ENCODE peak calls at places on chromosomes 5 and 9, in four cellular contexts. P is H1, T is H9, Q is IMR-90. S is an unnamed sample. For H3K4me1, the result is how much of the 10 kb centered on the place peaks cover.

GRCh38 chr5:14572384-14572783 is 9.2 kb upstream of the OTULINL start:
- DNase-seq in P (no peak), T (no peak), Q (no peak), S (no peak)

GRCh38 chr9:93620881-93621820 is 44.8 kb downstream of the PHF2 start:
- DNase-seq in P (no peak), T (no peak), Q (no peak), S (no peak)

GRCh38 chr5:175344331-175345200 is 99.4 kb downstream of the DRD1 start:
- DNase-seq in P (no peak), T (no peak), Q (peak), S (peak)

GRCh38 chr5:17743580-17744435 is 109.5 kb downstream of the TAF11L14 start:
- DNase-seq in P (no peak), T (no peak), Q (peak), S (peak)

GRCh38 chr5:95940758-95941682 is 20.6 kb downstream of the ELL2 start:
- DNase-seq in P (no peak), T (peak), Q (no peak), S (peak)

GRCh38 chr9:115986508-115986907 is 167.1 kb upstream of the PAPPA start:
- DNase-seq in P (no peak), T (no peak), Q (no peak), S (no peak)

GRCh38 chr5:179795863-179796833 is 2.4 kb downstream of the LTC4S start:
- DNase-seq in P (no peak), T (peak), Q (peak), S (peak)

GRCh38 chr5:78896128-78896527 is 89.0 kb downstream of the ARSB start:
- DNase-seq in P (no peak), T (no peak), Q (peak), S (no peak)

GRCh38 chr5:133890308-133890707 is 78.1 kb downstream of the C5orf15 start:
- DNase-seq in P (no peak), T (no peak), Q (no peak), S (no peak)

GRCh38 chr5:34648522-34649158 is 7.5 kb upstream of the RAI14 start:
- DNase-seq in P (no peak), T (no peak), Q (no peak), S (no peak)

GRCh38 chr9:99721898-99722297 is 99.8 kb upstream of the NR4A3 start:
- DNase-seq in P (no peak), T (no peak), Q (no peak), S (no peak)

GRCh38 chr5:133075572-133076536 is 24.0 kb downstream of the HSPA4 start:
- DNase-seq in P (no peak), T (no peak), Q (no peak), S (no peak)

GRCh38 chr5:16812911-16813310 is 123.2 kb downstream of the MYO10 start:
- DNase-seq in P (no peak), T (no peak), Q (peak), S (peak)

GRCh38 chr5:41182666-41183065 is 30.7 kb downstream of the C6 start:
- DNase-seq in P (no peak), T (no peak), Q (no peak), S (peak)

GRCh38 chr9:91117959-91118651 is 243.6 kb downstream of the AUH start:
- DNase-seq in P (peak), T (peak), Q (peak), S (peak)

GRCh38 chr5:160926428-160926827 is 74.4 kb upstream of the ATP10B start:
- DNase-seq in P (no peak), T (no peak), Q (no peak), S (no peak)

GRCh38 chr5:32984851-32985250 is 273.7 kb downstream of the NPR3 start:
- DNase-seq in P (no peak), T (no peak), Q (peak), S (no peak)

DNA sequence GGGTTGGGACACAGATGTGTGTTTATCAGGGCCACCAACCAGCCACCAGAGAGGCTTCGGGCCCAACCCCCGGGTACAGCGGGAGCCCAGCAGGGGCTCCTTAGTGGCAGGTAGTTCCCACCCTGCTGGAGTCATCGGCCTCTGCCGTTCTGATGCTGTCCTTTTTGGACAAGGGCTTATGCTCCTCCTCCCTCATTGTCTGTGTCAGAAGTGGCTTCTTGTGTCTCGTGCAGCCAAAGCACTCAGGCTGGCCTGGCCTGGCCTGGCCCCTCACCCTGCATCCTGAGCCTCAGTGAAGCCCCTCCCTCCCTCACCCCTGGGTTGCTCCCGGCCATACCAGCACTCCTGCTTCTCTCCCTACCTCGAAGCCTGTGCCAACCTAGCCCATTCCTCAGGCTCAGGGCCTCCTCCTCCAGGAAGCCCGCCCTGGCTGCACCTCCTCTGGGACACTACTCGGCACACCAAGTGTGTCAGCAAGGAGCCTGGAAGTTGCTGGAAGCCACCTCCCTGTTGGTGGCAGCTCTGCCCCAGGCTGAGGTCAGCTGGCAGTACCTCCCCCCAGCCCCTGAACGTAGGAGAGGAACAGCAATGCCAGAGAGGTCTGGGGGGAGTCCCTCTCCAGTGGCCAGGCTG is 4.1 kb upstream of the UBAC1 start:
- DNase-seq in P (no peak), T (no peak), Q (no peak), S (no peak)
- H3K18ac ChIP-seq in P (no peak), T (no peak), Q (no peak), S (no peak)

GRCh38 chr9:136688274-136689107 is 1.2 kb upstream of the AGPAT2 start:
- DNase-seq in P (no peak), T (no peak), Q (no peak), S (no peak)

GRCh38 chr9:136687721-136688223 is 515 bp upstream of the AGPAT2 start:
- DNase-seq in P (no peak), T (no peak), Q (no peak), S (no peak)

GRCh38 chr9:136690841-136691261 is 3.6 kb upstream of the AGPAT2 start:
- DNase-seq in P (no peak), T (no peak), Q (no peak), S (no peak)

GRCh38 chr9:136690104-136690840 is 3.0 kb upstream of the AGPAT2 start:
- DNase-seq in P (no peak), T (no peak), Q (no peak), S (no peak)

GRCh38 chr9:136689108-136689460 is 1.8 kb upstream of the AGPAT2 start:
- DNase-seq in P (no peak), T (no peak), Q (no peak), S (no peak)
- H3K4me1 ChIP-seq in P (under half), T (under half), Q (under half), S (under half)

GRCh38 chr5:15807861-15808260 is 307.9 kb downstream of the FBXL7 start:
- DNase-seq in P (no peak), T (no peak), Q (peak), S (no peak)
- H4K5ac ChIP-seq in P (no peak), T (no peak), Q (no peak), S (no peak)

DNA sequence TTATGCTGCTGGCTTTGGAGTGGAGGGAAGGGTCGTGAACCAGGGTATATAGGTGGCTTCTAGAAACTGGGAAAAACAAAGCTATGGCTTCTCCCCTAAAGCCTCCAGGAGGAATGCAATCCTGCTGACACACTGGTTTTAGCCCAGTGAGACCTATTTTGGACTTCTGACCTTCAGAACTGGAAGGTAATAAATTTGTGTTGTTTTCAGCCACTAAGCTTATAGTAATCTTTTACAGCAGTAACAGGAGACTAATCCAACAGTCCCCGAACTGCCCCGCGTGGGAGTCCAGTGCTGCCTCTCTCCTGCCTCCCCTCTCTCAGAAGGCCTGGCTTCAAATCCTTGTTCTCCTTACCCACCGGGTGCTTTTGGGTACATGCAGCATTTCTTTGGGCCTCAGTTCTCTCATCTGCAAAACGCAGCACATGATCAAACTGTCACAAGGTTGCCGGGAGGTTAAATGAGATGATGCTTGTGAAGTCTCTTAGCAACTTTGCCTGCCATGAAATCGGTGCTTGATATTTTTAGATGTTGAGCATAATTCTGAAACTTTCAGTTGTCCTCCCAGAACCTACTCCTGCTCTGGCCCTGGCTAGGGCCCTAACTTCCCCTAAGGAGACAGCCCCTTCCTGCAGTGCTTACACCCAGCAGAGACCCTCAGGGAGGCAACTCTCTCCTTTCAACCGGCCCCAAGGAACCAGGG is 127.3 kb upstream of the BOD1 start:
- DNase-seq in P (no peak), T (no peak), Q (no peak), S (no peak)
- H3K18ac ChIP-seq in P (no peak), T (no peak), Q (no peak), S (peak)

S was measured in mesendoderm.